ENCODE peak calls at places on chromosomes 12 and 14, in seven cellular contexts. Y is fibroblast of pulmonary artery; E is stimulated activated CD8-positive, alpha-beta memory T cell treated with anti-CD3 and anti-CD28 coated beads, Interleukin-15, amount 100 ng/mL, for 1 hour; Z is Calu3; K is HEK293T; J is pancreas; W is substantia nigra. X is an unnamed sample.

GRCh38 chr14:101781240-101782061 is 19.9 kb downstream of the PPP2R5C start:
- DNase-seq in W (no peak), J (no peak), K (no peak), E (no peak), Z (peak), Y (no peak), X (no peak)

GRCh38 chr12:19712041-19712440 is 272.7 kb downstream of the AEBP2 start:
- DNase-seq in Z (no peak), J (no peak), W (no peak), K (no peak), E (no peak), Y (peak), X (peak)

GRCh38 chr12:51591020-51591901 is at the start of gene SCN8A:
- DNase-seq in W (peak), E (no peak), K (peak), Y (peak), Z (peak), J (peak), X (no peak)

GRCh38 chr14:75794615-75795038 is 133.6 kb downstream of the TTLL5 start:
- DNase-seq in W (no peak), E (no peak), K (no peak), J (no peak), Y (peak), Z (no peak), X (no peak)

GRCh38 chr14:68978550-68978911 is 571 bp downstream of the ACTN1 start:
- DNase-seq in Z (peak), E (no peak), Y (no peak), J (peak), W (no peak), K (peak), X (no peak)

GRCh38 chr12:69065804-69066203 is 132.8 kb upstream of the CPM start:
- DNase-seq in Z (peak), K (peak), J (no peak), W (no peak), E (no peak), Y (no peak), X (no peak)

GRCh38 chr14:90140956-90141316 is 79.1 kb downstream of the KCNK13 start:
- DNase-seq in W (no peak), J (no peak), K (no peak), E (no peak), Z (no peak), Y (peak), X (no peak)

GRCh38 chr14:91573528-91573893 is 63.4 kb upstream of the PPP4R3A start:
- DNase-seq in E (no peak), Y (no peak), Z (no peak), W (no peak), J (no peak), K (no peak), X (no peak)

GRCh38 chr12:92908108-92908507 is 21.0 kb downstream of the EEA1 start:
- DNase-seq in Z (no peak), K (no peak), J (no peak), E (no peak), W (no peak), Y (no peak), X (no peak)

GRCh38 chr14:104895786-104896642 is 28.7 kb upstream of the PLD4 start:
- DNase-seq in E (no peak), J (peak), W (no peak), Y (no peak), K (no peak), Z (no peak), X (peak)

GRCh38 chr12:126936181-126936851 is 1330.7 kb upstream of the TMEM132C start:
- DNase-seq in K (no peak), J (peak), Y (no peak), E (no peak), W (peak), Z (peak), X (no peak)

GRCh38 chr12:116067892-116068291 is 209.6 kb downstream of the MED13L start:
- DNase-seq in W (no peak), Y (no peak), Z (no peak), K (no peak), J (no peak), E (no peak), X (no peak)

X was measured in HL-60.